ENCODE peak calls at places on chromosomes 4 and X, in four cellular contexts. W is neural progenitor cell, C is thoracic aorta, I is Karpas-422. B is an unnamed sample.

GRCh38 chr4:185343726-185344581 is 51.8 kb downstream of the LRP2BP start:
- DNase-seq in W (no peak), C (no peak), I (no peak), B (no peak)

GRCh38 chr4:184282251-184282713 is 64.6 kb upstream of the ENPP6 start:
- DNase-seq in I (peak; percentile 70), C (no peak), W (peak; percentile 21), B (no peak)

GRCh38 chrX:119643696-119644095 is 37.5 kb upstream of the NKRF start:
- DNase-seq in C (no peak), W (no peak), I (no peak), B (no peak)

GRCh38 chr4:158172196-158172557 is 648 bp downstream of the GASK1B start:
- DNase-seq in W (no peak), C (no peak), I (no peak), B (no peak)

GRCh38 chr4:54971474-54971950 is 153.9 kb downstream of the KDR start:
- DNase-seq in I (peak; percentile 82), C (no peak), W (peak; percentile 60), B (no peak)

GRCh38 chr4:86924805-86925204 is 10.0 kb upstream of the AFF1 start:
- DNase-seq in I (no peak), W (no peak), C (no peak), B (no peak)

GRCh38 chrX:122572461-122572860 is 611.6 kb upstream of the GRIA3 start:
- DNase-seq in C (no peak), I (no peak), W (no peak), B (no peak)

GRCh38 chrX:56233682-56234081 is 1.5 kb downstream of the KLF8 start:
- DNase-seq in C (peak; percentile 5), I (no peak), W (peak; percentile 64), B (peak; percentile 69)

GRCh38 chr4:22500831-22501714 is 14.8 kb downstream of the ADGRA3 start:
- DNase-seq in C (no peak), W (no peak), I (no peak), B (no peak)

GRCh38 chrX:154797006-154797405 is 8.3 kb downstream of the MPP1 start:
- DNase-seq in C (no peak), W (no peak), I (no peak), B (no peak)
- H3K27ac ChIP-seq in C (no peak overlapping the region), W (no peak overlapping the region), I (no peak overlapping the region), B (no peak overlapping the region)

GRCh38 chr4:139916041-139916440 is 237.9 kb downstream of the MAML3 start:
- DNase-seq in C (no peak), I (no peak), W (no peak), B (no peak)

GRCh38 chr4:139910106-139910505 is 243.9 kb downstream of the MAML3 start:
- DNase-seq in I (no peak), W (no peak), C (no peak), B (no peak)

GRCh38 chr4:139913995-139914394 is 240.0 kb downstream of the MAML3 start:
- DNase-seq in C (no peak), W (no peak), I (no peak), B (no peak)

GRCh38 chr4:139912423-139912822 is 241.6 kb downstream of the MAML3 start:
- DNase-seq in I (no peak), C (no peak), W (no peak), B (no peak)

DNA sequence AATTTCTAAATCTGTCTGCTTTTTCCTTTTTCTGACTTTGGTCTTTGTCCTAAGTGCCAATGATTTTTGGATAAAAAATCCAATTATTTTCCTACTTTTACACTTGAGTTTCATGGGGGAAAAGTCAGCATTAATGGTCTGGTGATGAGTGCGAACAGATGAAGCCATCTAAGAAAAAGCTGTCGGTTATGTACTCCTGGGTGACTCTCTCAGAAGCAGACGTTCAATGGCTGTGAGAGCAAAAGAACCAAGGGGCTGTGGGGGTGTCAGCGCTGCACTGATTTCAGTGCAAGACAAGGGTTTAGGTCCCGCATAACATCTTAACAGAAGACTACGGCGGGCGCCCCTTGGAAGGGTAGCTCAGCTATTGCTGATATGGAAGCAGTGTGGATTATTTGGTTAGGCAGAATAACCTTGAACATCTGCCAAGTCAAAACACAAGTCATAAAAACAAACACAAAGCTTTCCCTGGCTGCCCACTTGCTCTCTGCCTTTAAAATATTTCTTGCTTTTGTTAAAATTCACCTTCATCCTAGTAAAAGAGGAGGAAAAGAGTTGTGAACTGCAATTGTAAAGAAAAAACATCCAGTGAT is 240.5 kb downstream of the MAML3 start:
- DNase-seq in I (no peak), C (no peak), W (no peak), B (no peak)
- H3K4me1 ChIP-seq in I (peaks cover 29% of the 10 kb centered on the region), C (peaks cover 14% of the 10 kb centered on the region), W (peaks cover 6% of the 10 kb centered on the region), B (no peaks in the 10 kb centered on the region)

DNA sequence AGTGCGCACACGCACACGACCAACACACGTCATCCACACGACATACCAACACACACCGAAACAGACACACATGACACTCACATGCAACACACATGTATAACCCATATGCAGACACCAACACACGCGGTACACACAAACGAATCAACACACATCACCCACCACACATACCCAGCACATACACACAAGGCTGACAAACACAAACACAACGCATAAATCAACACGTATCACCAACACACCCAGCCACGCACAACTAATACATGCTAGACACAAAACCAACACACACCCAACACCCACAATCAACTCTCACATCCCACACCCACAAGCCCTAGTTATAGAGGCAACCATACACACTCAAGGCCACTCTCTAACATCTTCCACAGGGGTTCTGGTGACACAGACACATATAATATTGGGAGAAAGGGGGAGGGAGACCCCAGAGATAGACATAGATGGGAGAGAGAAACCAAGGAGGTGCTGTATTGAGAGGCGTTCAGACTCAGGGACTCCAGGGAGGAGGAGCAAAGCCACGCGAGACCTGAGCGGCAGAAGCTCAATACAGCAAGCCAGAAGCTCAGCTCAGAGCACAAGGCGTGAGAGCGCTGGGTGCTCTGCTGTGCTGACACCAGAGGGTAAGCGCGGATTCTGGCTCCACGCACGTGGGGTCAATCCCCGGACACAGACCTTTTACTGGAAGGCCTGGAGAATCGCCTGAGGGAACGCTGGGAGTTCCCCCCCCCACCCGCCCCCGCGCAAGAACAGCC is 8.5 kb downstream of the MSX1 start:
- DNase-seq in I (no peak), C (no peak), W (peak; percentile 34), B (no peak)
- H3K27me3 ChIP-seq in I (no peaks in the 10 kb centered on the region), C (peaks cover 27% of the 10 kb centered on the region), W (peaks cover 100% of the 10 kb centered on the region), B (peaks cover 92% of the 10 kb centered on the region)

GRCh38 chr4:875818-876423 is 50.0 kb upstream of the CPLX1 start:
- DNase-seq in I (no peak), W (no peak), C (no peak), B (no peak)
- H3K27ac ChIP-seq in I (no peak overlapping the region), W (no peak overlapping the region), C (no peak overlapping the region), B (no peak overlapping the region)